ENCODE peak calls at places on chromosomes 16 and 17, in ten cellular contexts. I is body of pancreas, Y is GM06990, V is IMR-90, C is T follicular helper cell, K is fibroblast of the conjunctiva, S is NCI-H1694 treated with DMSO at 0.1 percent for 48 hours, T is omental fat pad, N is NCI-H510A treated with DMSO at 0.1 percent for 48 hours, R is left ventricle myocardium superior. Q is an unnamed sample.
A peak's percentile ranks its signal among the peaks of the same experiment; 100 is the strongest.

GRCh38 chr17:79073016-79073705 is 1.5 kb upstream of the ENGASE start:
- DNase-seq in I (no peak), Y (no peak), V (no peak), C (no peak), K (no peak), S (no peak), T (no peak), N (no peak), R (no peak), Q (no peak)

GRCh38 chr16:73126453-73126853 is 78.5 kb upstream of the ZFHX3 start:
- DNase-seq in I (peak; percentile 34), Y (no peak), V (peak; percentile 61), C (no peak), K (peak; percentile 90), S (no peak), T (no peak), N (no peak), R (peak; percentile 56), Q (no peak)

GRCh38 chr17:39863918-39864746 is at the start of gene IKZF3:
- DNase-seq in I (peak; percentile 64), Y (peak; percentile 92), V (peak; percentile 18), C (peak; percentile 74), K (no peak), S (peak; percentile 20), T (peak; percentile 24), N (peak; percentile 37), R (peak; percentile 63), Q (no peak)

GRCh38 chr17:30796016-30796415 is 28.5 kb downstream of the CRLF3 start:
- DNase-seq in I (no peak), Y (no peak), V (peak; percentile 8), C (no peak), K (no peak), S (no peak), T (no peak), N (no peak), R (no peak), Q (no peak)

GRCh38 chr16:57318240-57318970 is 33.9 kb upstream of the PLLP start:
- DNase-seq in I (no peak), Y (no peak), V (peak; percentile 39), C (no peak), K (no peak), S (no peak), T (no peak), N (no peak), R (no peak), Q (no peak)

GRCh38 chr16:54285414-54286066 is 1.0 kb downstream of the IRX3 start:
- DNase-seq in I (no peak), Y (no peak), V (no peak), C (no peak), K (no peak), S (no peak), T (no peak), N (no peak), R (peak; percentile 68), Q (no peak)

GRCh38 chr16:81737885-81738536 is 41.1 kb upstream of the PLCG2 start:
- DNase-seq in I (peak; percentile 91), Y (peak; percentile 74), V (peak; percentile 60), C (peak; percentile 78), K (peak; percentile 33), S (peak; percentile 42), T (peak; percentile 83), N (peak; percentile 57), R (peak; percentile 75), Q (peak; percentile 44)

GRCh38 chr16:56964243-56965148 is 2.7 kb downstream of the CETP start:
- DNase-seq in I (peak; percentile 76), Y (peak; percentile 84), V (peak; percentile 84), C (peak; percentile 93), K (peak; percentile 74), S (peak; percentile 44), T (peak; percentile 95), N (peak; percentile 6), R (peak; percentile 94), Q (peak; percentile 39)

GRCh38 chr16:75244844-75245758 is 6.3 kb downstream of the BCAR1 start:
- DNase-seq in I (peak; percentile 96), Y (peak; percentile 57), V (peak; percentile 98), C (no peak), K (peak; percentile 83), S (no peak), T (no peak), N (no peak), R (peak; percentile 90), Q (peak; percentile 94)

GRCh38 chr17:44014133-44014436 is 678 bp downstream of the TMEM101 start:
- DNase-seq in I (no peak), Y (no peak), V (no peak), C (no peak), K (no peak), S (no peak), T (no peak), N (no peak), R (no peak), Q (no peak)

GRCh38 chr17:74815671-74816370 is 39.7 kb upstream of the NAT9 start:
- DNase-seq in I (no peak), Y (no peak), V (no peak), C (no peak), K (no peak), S (peak; percentile 51), T (no peak), N (peak; percentile 19), R (no peak), Q (no peak)

GRCh38 chr16:53773150-53773846 is 69.3 kb downstream of the FTO start:
- DNase-seq in I (peak; percentile 49), Y (no peak), V (peak; percentile 79), C (no peak), K (peak; percentile 68), S (peak; percentile 41), T (no peak), N (peak; percentile 89), R (no peak), Q (peak; percentile 45)

GRCh38 chr17:66464921-66465320 is 162.5 kb downstream of the PRKCA start:
- DNase-seq in I (no peak), Y (no peak), V (peak; percentile 63), C (no peak), K (no peak), S (no peak), T (no peak), N (no peak), R (no peak), Q (no peak)

Q was measured in HFF-Myc.